ENCODE peak calls at places on chromosomes 5 and 9, in four cellular contexts. Y is brain microvascular endothelial cell, N is AG09309, D is kidney. P is an unnamed sample.

GRCh38 chr5:124604419-124604818 is 142.0 kb downstream of the ZNF608 start:
- DNase-seq in Y (no peak), N (no peak), D (no peak), P (no peak)

GRCh38 chr9:36401179-36401740 is 1.2 kb upstream of the RNF38 start:
- DNase-seq in Y (peak), N (no peak), D (no peak), P (peak)

GRCh38 chr9:121976751-121977150 is 116.4 kb downstream of the TTLL11 start:
- DNase-seq in Y (peak), N (no peak), D (no peak), P (peak)

GRCh38 chr5:10528056-10528816 is 35.6 kb upstream of the ANKRD33B start:
- DNase-seq in Y (no peak), N (peak), D (no peak), P (peak)

GRCh38 chr9:124574944-124575343 is 67.7 kb upstream of the NR5A1 start:
- DNase-seq in Y (peak), N (peak), D (no peak), P (peak)

GRCh38 chr5:123511290-123511647 is 708 bp upstream of the CSNK1G3 start:
- DNase-seq in Y (peak), N (peak), D (no peak), P (peak)

GRCh38 chr9:31637861-31638260 is 746.6 kb upstream of the ACO1 start:
- DNase-seq in Y (no peak), N (no peak), D (no peak), P (no peak)

GRCh38 chr5:14458414-14458813 is 123.2 kb upstream of the OTULINL start:
- DNase-seq in Y (no peak), N (no peak), D (no peak), P (no peak)

GRCh38 chr5:14035859-14036440 is 91.5 kb upstream of the DNAH5 start:
- DNase-seq in Y (peak), N (peak), D (no peak), P (peak)

GRCh38 chr9:133050142-133050541 is 11.6 kb upstream of the CEL start:
- DNase-seq in Y (peak), N (no peak), D (no peak), P (no peak)

GRCh38 chr9:136687721-136688223 is 515 bp upstream of the AGPAT2 start:
- DNase-seq in Y (no peak), N (no peak), D (peak), P (no peak)
- H3K4me3 ChIP-seq in Y (peak), N (no peak), D (no peak), P (peak)

GRCh38 chr5:1442222-1443144 is 2.8 kb downstream of the SLC6A3 start:
- DNase-seq in Y (no peak), N (no peak), D (no peak), P (no peak)
- TF ChIP-seq CTCF in Y (no peak), N (no peak), D (no peak), P (no peak)

GRCh38 chr5:73288803-73289720 is 116.1 kb downstream of the TMEM174 start:
- DNase-seq in Y (no peak), N (no peak), D (no peak), P (no peak)
- H3K4me3 ChIP-seq in Y (no peak), N (no peak), D (no peak), P (no peak)

GRCh38 chr5:24363789-24364534 is 280.8 kb downstream of the CDH10 start:
- DNase-seq in Y (no peak), N (no peak), D (no peak), P (no peak)

GRCh38 chr5:24365406-24365805 is 279.4 kb downstream of the CDH10 start:
- DNase-seq in Y (no peak), N (no peak), D (no peak), P (no peak)

GRCh38 chr5:24364711-24365110 is 280.1 kb downstream of the CDH10 start:
- DNase-seq in Y (no peak), N (no peak), D (no peak), P (no peak)

GRCh38 chr5:24367211-24367610 is 277.6 kb downstream of the CDH10 start:
- DNase-seq in Y (no peak), N (no peak), D (no peak), P (no peak)

GRCh38 chr5:24368121-24368520 is 276.7 kb downstream of the CDH10 start:
- DNase-seq in Y (no peak), N (no peak), D (no peak), P (no peak)
- TF ChIP-seq CTCF in Y (no peak), N (no peak), D (no peak), P (no peak)

DNA sequence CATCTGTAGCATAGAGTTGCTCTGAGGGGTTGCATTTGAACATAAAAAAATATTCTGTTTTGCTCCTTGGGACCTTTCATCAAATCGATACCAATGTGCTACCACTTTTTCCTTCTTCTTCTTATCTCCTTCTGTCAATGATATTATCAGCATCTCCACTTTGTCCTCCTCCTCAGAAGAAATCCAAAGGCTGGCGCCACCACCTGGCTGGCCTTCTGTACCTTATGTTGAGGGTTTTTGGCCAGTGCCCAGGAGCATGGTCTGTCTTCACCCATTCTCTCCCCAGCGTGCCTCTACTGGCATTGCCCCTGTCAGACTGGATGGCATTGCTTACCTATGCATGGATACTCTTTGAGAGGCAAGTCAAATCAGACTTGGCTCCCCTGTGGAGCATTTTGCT is 167.2 kb downstream of the CFAP90 start:
- DNase-seq in Y (no peak), N (no peak), D (no peak), P (no peak)
- H3K4me3 ChIP-seq in Y (no peak), N (no peak), D (no peak), P (no peak)

DNA sequence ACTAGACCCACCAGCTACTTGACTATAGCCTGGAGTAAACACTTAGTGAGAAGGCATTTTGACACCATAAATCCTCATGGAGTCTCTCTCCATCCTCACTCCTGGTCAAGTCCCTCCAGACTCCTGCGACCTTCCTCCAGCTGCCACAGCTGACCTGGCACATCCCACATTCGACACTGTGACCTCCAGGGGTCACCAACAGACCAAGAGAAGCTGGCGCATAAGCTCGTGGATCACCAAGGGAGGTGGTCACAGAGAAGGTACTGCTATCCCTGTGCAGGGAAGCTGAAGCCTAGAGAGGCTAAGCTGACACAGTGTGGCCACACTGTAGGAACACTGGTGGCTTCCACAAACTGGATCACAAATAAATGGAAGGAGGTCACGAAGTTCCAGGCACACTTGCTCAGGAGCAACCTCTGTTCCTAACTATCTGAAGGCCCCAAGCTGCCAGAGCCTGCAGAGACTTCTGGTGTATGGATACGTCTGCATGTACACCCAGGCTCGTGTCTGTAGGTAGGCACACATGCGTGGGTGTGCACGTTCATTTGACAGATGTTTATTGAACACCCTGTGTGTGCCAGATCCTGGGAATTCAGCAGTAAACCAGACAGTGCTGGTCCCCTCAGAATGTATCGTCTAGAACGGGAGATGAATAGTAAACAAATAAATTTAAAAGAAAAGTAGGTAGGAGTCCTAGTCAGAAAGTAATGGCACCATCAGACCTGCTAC is 104.4 kb downstream of the C5orf15 start:
- DNase-seq in Y (no peak), N (no peak), D (no peak), P (no peak)
- TF ChIP-seq CTCF in Y (no peak), N (no peak), D (no peak), P (no peak)